ENCODE peak calls at places on chromosomes 6 and 20, in seven cellular contexts. Z is WERI-Rb-1; P is ovary; A is BE2C; K is CD8-positive, alpha-beta T cell; C is A549; B is left ventricle myocardium inferior. L is an unnamed sample.
A peak's percentile ranks its signal among the peaks of the same experiment; 100 is the strongest.

GRCh38 chr6:25263602-25264001 is 15.6 kb upstream of the CARMIL1 start:
- DNase-seq in Z (no peak), P (no peak), A (no peak), K (no peak), C (peak; percentile 9), B (no peak), L (peak; percentile 55)

GRCh38 chr6:62516287-62517152 is 230.5 kb upstream of the KHDRBS2 start:
- DNase-seq in Z (no peak), P (no peak), A (no peak), K (no peak), C (no peak), B (no peak), L (no peak)

GRCh38 chr20:62203378-62204030 is 16.6 kb downstream of the HRH3 start:
- DNase-seq in Z (no peak), P (no peak), A (peak; percentile 54), K (no peak), C (no peak), B (no peak), L (no peak)

GRCh38 chr6:34515473-34516387 is 40.4 kb downstream of the SPDEF start:
- DNase-seq in Z (peak; percentile 45), P (no peak), A (no peak), K (no peak), C (no peak), B (peak; percentile 11), L (no peak)

GRCh38 chr6:92124126-92124525 is 1295.2 kb downstream of the EPHA7 start:
- DNase-seq in Z (no peak), P (no peak), A (no peak), K (no peak), C (no peak), B (no peak), L (no peak)

GRCh38 chr20:35312348-35312747 is 20.1 kb upstream of the FAM83C start:
- DNase-seq in Z (no peak), P (no peak), A (no peak), K (no peak), C (peak; percentile 82), B (no peak), L (peak; percentile 91)

GRCh38 chr6:145562771-145563615 is 172.3 kb downstream of the EPM2A start:
- DNase-seq in Z (no peak), P (no peak), A (no peak), K (no peak), C (no peak), B (no peak), L (no peak)

GRCh38 chr6:166005846-166006592 is 161.6 kb downstream of the TBXT start:
- DNase-seq in Z (peak; percentile 48), P (peak; percentile 93), A (peak; percentile 70), K (no peak), C (peak; percentile 93), B (peak; percentile 66), L (peak; percentile 87)

GRCh38 chr6:147135211-147135672 is 69.0 kb upstream of the STXBP5 start:
- DNase-seq in Z (no peak), P (no peak), A (no peak), K (no peak), C (peak; percentile 66), B (no peak), L (peak; percentile 97)

GRCh38 chr6:112956696-112957525 is 609.8 kb downstream of the RFPL4B start:
- DNase-seq in Z (no peak), P (peak; percentile 28), A (peak; percentile 18), K (no peak), C (no peak), B (no peak), L (peak; percentile 95)

GRCh38 chr6:27758471-27758870 is 153.7 kb downstream of the OR2B2 start:
- DNase-seq in Z (no peak), P (peak; percentile 25), A (no peak), K (peak; percentile 11), C (no peak), B (no peak), L (no peak)

GRCh38 chr20:64166712-64167615 is 2.7 kb downstream of the MYT1 start:
- DNase-seq in Z (no peak), P (no peak), A (no peak), K (no peak), C (no peak), B (no peak), L (no peak)

GRCh38 chr20:54209216-54209813 is 1.4 kb downstream of the PFDN4 start:
- DNase-seq in Z (no peak), P (no peak), A (no peak), K (no peak), C (no peak), B (no peak), L (no peak)

GRCh38 chr20:50777373-50777772 is 17.5 kb upstream of the BCAS4 start:
- DNase-seq in Z (no peak), P (no peak), A (no peak), K (no peak), C (no peak), B (no peak), L (no peak)

GRCh38 chr6:1255646-1256365 is 56.1 kb upstream of the FOXQ1 start:
- DNase-seq in Z (no peak), P (no peak), A (no peak), K (no peak), C (no peak), B (no peak), L (peak; percentile 47)

GRCh38 chr6:161476711-161477110 is 202.8 kb upstream of the AGPAT4 start:
- DNase-seq in Z (no peak), P (no peak), A (no peak), K (no peak), C (no peak), B (no peak), L (peak; percentile 31)

GRCh38 chr6:9437836-9438235 is 977.0 kb downstream of the TFAP2A start:
- DNase-seq in Z (no peak), P (no peak), A (no peak), K (no peak), C (no peak), B (no peak), L (no peak)

GRCh38 chr6:154995241-154996162 is at the start of gene TIAM2:
- DNase-seq in Z (peak; percentile 63), P (peak; percentile 17), A (peak; percentile 61), K (no peak), C (peak; percentile 13), B (peak; percentile 17), L (peak; percentile 31)

GRCh38 chr6:16316741-16317251 is 78.4 kb downstream of the GMPR start:
- DNase-seq in Z (peak; percentile 43), P (no peak), A (peak; percentile 51), K (no peak), C (peak; percentile 26), B (no peak), L (no peak)

GRCh38 chr6:19444481-19444880 is 392.7 kb upstream of the ID4 start:
- DNase-seq in Z (no peak), P (no peak), A (no peak), K (no peak), C (no peak), B (no peak), L (peak; percentile 37)

GRCh38 chr6:159312204-159312603 is 143.0 kb downstream of the FNDC1 start:
- DNase-seq in Z (no peak), P (no peak), A (no peak), K (no peak), C (no peak), B (no peak), L (no peak)

GRCh38 chr6:159313023-159313422 is 143.8 kb downstream of the FNDC1 start:
- DNase-seq in Z (no peak), P (no peak), A (no peak), K (no peak), C (no peak), B (no peak), L (no peak)

GRCh38 chr6:159309723-159310122 is 140.5 kb downstream of the FNDC1 start:
- DNase-seq in Z (no peak), P (no peak), A (no peak), K (no peak), C (no peak), B (no peak), L (no peak)

GRCh38 chr6:159315562-159315961 is 146.4 kb downstream of the FNDC1 start:
- DNase-seq in Z (no peak), P (no peak), A (no peak), K (no peak), C (no peak), B (no peak), L (no peak)

GRCh38 chr6:159311618-159312017 is 142.4 kb downstream of the FNDC1 start:
- DNase-seq in Z (no peak), P (no peak), A (no peak), K (no peak), C (no peak), B (no peak), L (no peak)
- TF ChIP-seq CTCF in Z (peak; percentile 6), P (no peak), A (peak; percentile 15), K (no peak), C (no peak), B (no peak), L (no peak)

GRCh38 chr6:8063762-8064637 is at the start of gene BLOC1S5:
- DNase-seq in Z (peak; percentile 100), P (peak; percentile 95), A (peak; percentile 97), K (peak; percentile 95), C (peak; percentile 95), B (peak; percentile 96), L (peak; percentile 98)
- TF ChIP-seq CTCF in Z (peak; percentile 16), P (no peak), A (peak; percentile 13), K (no peak), C (no peak), B (no peak), L (no peak)

GRCh38 chr6:152142116-152142515 is 334.6 kb downstream of the ESR1 start:
- DNase-seq in Z (no peak), P (no peak), A (no peak), K (no peak), C (no peak), B (no peak), L (no peak)

GRCh38 chr6:152130441-152130840 is 323.0 kb downstream of the ESR1 start:
- DNase-seq in Z (no peak), P (no peak), A (no peak), K (no peak), C (no peak), B (no peak), L (peak; percentile 31)

GRCh38 chr6:152135755-152136448 is 328.4 kb downstream of the ESR1 start:
- DNase-seq in Z (no peak), P (no peak), A (no peak), K (no peak), C (peak; percentile 32), B (no peak), L (no peak)

DNA sequence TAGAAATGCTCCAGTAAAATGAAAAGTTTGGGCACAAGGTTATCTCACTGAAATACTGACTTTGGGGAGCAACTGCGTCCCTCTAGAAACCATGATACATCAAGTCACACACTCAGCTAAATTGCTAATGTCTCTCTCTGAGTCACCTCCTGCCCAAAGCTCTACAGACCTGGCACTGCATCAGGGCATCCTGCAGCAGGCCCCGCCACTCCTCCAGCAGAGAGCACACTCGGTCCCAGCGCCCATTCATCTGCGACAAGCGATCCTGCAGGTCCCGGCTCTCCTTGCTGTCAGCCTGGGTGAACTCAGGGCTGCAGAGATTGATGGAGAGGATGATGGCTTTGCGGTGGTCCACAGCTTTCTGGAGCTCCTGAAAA is 329.0 kb downstream of the ESR1 start:
- DNase-seq in Z (no peak), P (no peak), A (peak; percentile 55), K (no peak), C (peak; percentile 25), B (no peak), L (no peak)
- TF ChIP-seq CTCF in Z (no peak), P (no peak), A (peak; percentile 8), K (no peak), C (no peak), B (no peak), L (no peak)

GRCh38 chr6:76984572-76984971 is 478.7 kb downstream of the HTR1B start:
- DNase-seq in Z (no peak), P (no peak), A (no peak), K (no peak), C (no peak), B (no peak), L (no peak)
- TF ChIP-seq CTCF in Z (no peak), P (no peak), A (no peak), K (no peak), C (no peak), B (no peak), L (no peak)

GRCh38 chr6:134446228-134446848 is 128.4 kb upstream of the SGK1 start:
- DNase-seq in Z (peak; percentile 16), P (no peak), A (peak; percentile 20), K (no peak), C (no peak), B (no peak), L (peak; percentile 24)
- TF ChIP-seq CTCF in Z (peak; percentile 16), P (no peak), A (peak; percentile 16), K (no peak), C (no peak), B (no peak), L (no peak)